ENCODE peak calls at places on chromosomes 3 and 15, in six cellular contexts. E is NCI-H1436, B is cardiac muscle cell, C is ecto neural progenitor cell, P is fibroblast of lung, H is putamen. Y is an unnamed sample.

GRCh38 chr15:74370471-74370870 is 3.0 kb upstream of the CYP11A1 start:
- DNase-seq in P (no peak), E (no peak), H (no peak), C (no peak), B (no peak), Y (no peak)

GRCh38 chr3:46926447-46926846 is 48.9 kb downstream of the PTH1R start:
- DNase-seq in B (no peak), P (no peak), C (no peak), E (no peak), H (no peak), Y (peak; percentile 42)

GRCh38 chr3:72480366-72480765 is 367.9 kb downstream of the SHQ1 start:
- DNase-seq in P (no peak), H (no peak), B (no peak), C (no peak), E (no peak), Y (no peak)

GRCh38 chr3:86969500-86970189 is 21.3 kb downstream of the VGLL3 start:
- DNase-seq in H (no peak), B (peak; percentile 9), P (peak; percentile 76), E (no peak), C (no peak), Y (no peak)

GRCh38 chr15:39110336-39110735 is 470.5 kb upstream of the THBS1 start:
- DNase-seq in H (no peak), E (no peak), P (no peak), C (no peak), B (no peak), Y (no peak)

GRCh38 chr15:101162701-101163483 is 89.0 kb downstream of the CHSY1 start:
- DNase-seq in C (no peak), H (no peak), E (no peak), P (peak; percentile 84), B (peak; percentile 96), Y (peak; percentile 71)

GRCh38 chr3:160140756-160141155 is 84.5 kb upstream of the C3orf80 start:
- DNase-seq in H (no peak), P (no peak), E (no peak), B (no peak), C (no peak), Y (no peak)

GRCh38 chr3:11953350-11953749 is 50.8 kb upstream of the SYN2 start:
- DNase-seq in B (no peak), P (no peak), E (no peak), H (no peak), C (no peak), Y (no peak)

GRCh38 chr3:126519506-126520455 is 2.2 kb upstream of the UROC1 start:
- DNase-seq in H (no peak), B (no peak), P (no peak), C (no peak), E (no peak), Y (peak; percentile 32)

GRCh38 chr15:72463702-72464101 is 10.4 kb upstream of the ARIH1 start:
- DNase-seq in P (no peak), H (no peak), B (no peak), E (no peak), C (no peak), Y (no peak)

GRCh38 chr3:5019411-5020261 is 40.4 kb downstream of the BHLHE40 start:
- DNase-seq in C (no peak), B (no peak), E (no peak), P (no peak), H (peak; percentile 60), Y (peak; percentile 66)

GRCh38 chr15:26201177-26201858 is 338.2 kb upstream of the ATP10A start:
- DNase-seq in C (no peak), P (no peak), B (no peak), E (no peak), H (no peak), Y (no peak)

GRCh38 chr15:88187195-88187594 is 69.3 kb downstream of the NTRK3 start:
- DNase-seq in B (no peak), P (no peak), C (no peak), E (no peak), H (peak; percentile 31), Y (no peak)

GRCh38 chr15:70203981-70204560 is 106.4 kb upstream of the TLE3 start:
- DNase-seq in P (no peak), B (no peak), E (no peak), C (no peak), H (no peak), Y (no peak)

Y was measured in lower lobe of right lung.